ENCODE peak calls at places on chromosome 6, in five cellular contexts. N, Z, P, C and W are unnamed samples.

GRCh38 chr6:16286151-16286522 is 47.8 kb downstream of the GMPR start:
- DNase-seq in Z (peak), C (peak), P (peak), N (peak), W (peak)

GRCh38 chr6:46128476-46128875 is 1.3 kb upstream of the ENPP4 start:
- DNase-seq in Z (no peak), P (no peak), N (no peak), C (no peak), W (no peak)

GRCh38 chr6:21067521-21067920 is 526.0 kb upstream of the SOX4 start:
- DNase-seq in N (no peak), Z (no peak), P (no peak), C (no peak), W (no peak)

GRCh38 chr6:158853072-158853871 is 34.1 kb upstream of the EZR start:
- DNase-seq in Z (peak), P (peak), C (peak), N (peak), W (peak)

GRCh38 chr6:129844118-129844891 is 16.8 kb downstream of the TMEM244 start:
- DNase-seq in C (no peak), P (peak), Z (peak), N (peak), W (peak)

GRCh38 chr6:37582309-37582708 is 82.6 kb upstream of the CCDC167 start:
- DNase-seq in N (no peak), P (no peak), Z (peak), C (no peak), W (no peak)

GRCh38 chr6:148304976-148305375 is 37.7 kb upstream of the SASH1 start:
- DNase-seq in P (no peak), N (peak), Z (no peak), C (no peak), W (peak)

GRCh38 chr6:93927731-93928130 is 508.4 kb upstream of the EPHA7 start:
- DNase-seq in C (no peak), P (no peak), N (no peak), Z (no peak), W (no peak)

GRCh38 chr6:56450882-56451739 is 191.6 kb downstream of the DST start:
- DNase-seq in C (no peak), Z (no peak), P (no peak), N (peak), W (peak)

GRCh38 chr6:169780571-169781091 is 29.2 kb downstream of the ERMARD start:
- DNase-seq in P (no peak), Z (no peak), N (peak), C (no peak), W (no peak)

GRCh38 chr6:149482542-149483261 is 2.1 kb downstream of the ZC3H12D start:
- DNase-seq in P (no peak), C (no peak), Z (no peak), N (no peak), W (no peak)

GRCh38 chr6:25753079-25753478 is 1.5 kb upstream of the SLC17A4 start:
- DNase-seq in N (no peak), P (no peak), C (no peak), Z (no peak), W (no peak)

GRCh38 chr6:132961610-132962009 is 147.2 kb downstream of the RPS12 start:
- DNase-seq in C (no peak), P (peak), N (no peak), Z (peak), W (no peak)

GRCh38 chr6:99282479-99283062 is 66.9 kb downstream of the FAXC start:
- DNase-seq in N (peak), P (no peak), Z (peak), C (no peak), W (peak)

GRCh38 chr6:109454483-109455160 is 950 bp downstream of the MICAL1 start:
- DNase-seq in P (no peak), N (peak), Z (no peak), C (no peak), W (peak)

GRCh38 chr6:27251672-27252251 is 4.3 kb downstream of the PRSS16 start:
- DNase-seq in N (peak), C (peak), Z (peak), P (peak), W (peak)

GRCh38 chr6:25535302-25536225 is 116.5 kb upstream of the SCGN start:
- DNase-seq in Z (no peak), N (no peak), C (no peak), P (no peak), W (no peak)

GRCh38 chr6:116206231-116206903 is 47.5 kb downstream of the TSPYL4 start:
- DNase-seq in C (no peak), N (no peak), P (no peak), Z (no peak), W (peak)

GRCh38 chr6:16318538-16318937 is 80.2 kb downstream of the GMPR start:
- DNase-seq in C (no peak), P (no peak), Z (no peak), N (peak), W (peak)

GRCh38 chr6:165832471-165832836 is 169.4 kb upstream of the PDE10A start:
- DNase-seq in N (no peak), Z (no peak), C (no peak), P (no peak), W (no peak)

GRCh38 chr6:6006428-6007310 is at the start of gene NRN1:
- DNase-seq in Z (peak), N (no peak), P (peak), C (peak), W (no peak)

GRCh38 chr6:157218371-157219198 is 104.7 kb downstream of the TMEM242 start:
- DNase-seq in P (no peak), Z (no peak), C (no peak), N (no peak), W (no peak)

GRCh38 chr6:132414761-132415160 is 13.5 kb upstream of the MOXD1 start:
- DNase-seq in C (no peak), N (no peak), P (no peak), Z (peak), W (no peak)

GRCh38 chr6:73606428-73606827 is 47.4 kb downstream of the SLC17A5 start:
- DNase-seq in Z (no peak), P (no peak), N (no peak), C (no peak), W (no peak)

GRCh38 chr6:160956300-160957035 is 35.1 kb upstream of the MAP3K4 start:
- DNase-seq in C (no peak), P (no peak), N (no peak), Z (no peak), W (no peak)

GRCh38 chr6:132683543-132683942 is 24.6 kb upstream of the TAAR1 start:
- DNase-seq in Z (peak), C (no peak), N (peak), P (no peak), W (no peak)

GRCh38 chr6:105364243-105364642 is 38.6 kb downstream of the PREP start:
- DNase-seq in C (no peak), N (no peak), Z (no peak), P (no peak), W (no peak)

DNA sequence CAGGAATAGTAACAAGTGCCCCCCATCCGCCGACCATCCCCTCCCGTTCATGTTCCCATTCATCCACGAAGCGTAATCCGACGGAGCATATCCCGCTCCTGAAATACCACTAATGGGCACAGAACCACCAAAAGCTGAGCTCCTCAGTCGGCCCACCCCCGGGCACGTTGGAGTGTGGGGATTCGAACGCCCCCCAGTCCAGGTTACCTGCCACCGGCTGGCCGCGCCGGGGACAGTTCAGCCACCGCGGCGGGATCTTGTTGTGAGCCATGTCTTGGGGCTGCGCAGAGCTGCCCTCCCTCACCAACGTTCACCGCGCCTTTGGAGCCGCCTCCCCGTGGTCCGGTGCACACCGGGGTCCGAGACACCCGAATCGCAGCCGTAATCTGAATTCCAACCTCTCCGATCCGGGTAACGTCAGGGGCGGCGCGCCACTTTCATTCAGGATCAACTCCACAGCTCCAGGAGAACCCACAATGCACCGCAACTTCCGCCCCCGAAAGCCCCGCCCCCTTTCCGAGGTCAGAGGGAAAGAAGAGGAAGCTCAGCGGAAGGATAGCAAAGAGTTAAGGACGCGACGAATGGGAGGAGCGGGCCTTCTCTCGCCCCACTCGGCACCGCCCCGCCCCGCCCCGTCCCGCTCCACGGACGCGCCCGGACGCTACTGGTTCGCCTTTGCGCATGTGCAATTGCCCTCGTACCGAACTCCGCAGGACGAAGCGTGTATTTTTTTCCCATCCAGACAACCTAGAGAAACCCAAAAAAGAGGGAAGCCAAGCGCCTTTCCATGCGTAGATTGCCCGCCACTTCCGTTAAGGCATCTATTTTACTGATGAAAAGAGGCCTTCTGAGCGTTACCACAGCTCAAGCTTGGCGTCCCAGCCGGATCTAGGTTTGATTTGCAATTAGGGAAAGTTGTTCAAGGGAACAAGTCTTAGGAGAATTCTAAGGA is at the start of gene RNGTT:
- DNase-seq in Z (peak), P (peak), N (peak), C (peak), W (peak)
- H2AK5ac ChIP-seq in Z (no peak), P (no peak), N (no peak), C (peak), W (peak)

DNA sequence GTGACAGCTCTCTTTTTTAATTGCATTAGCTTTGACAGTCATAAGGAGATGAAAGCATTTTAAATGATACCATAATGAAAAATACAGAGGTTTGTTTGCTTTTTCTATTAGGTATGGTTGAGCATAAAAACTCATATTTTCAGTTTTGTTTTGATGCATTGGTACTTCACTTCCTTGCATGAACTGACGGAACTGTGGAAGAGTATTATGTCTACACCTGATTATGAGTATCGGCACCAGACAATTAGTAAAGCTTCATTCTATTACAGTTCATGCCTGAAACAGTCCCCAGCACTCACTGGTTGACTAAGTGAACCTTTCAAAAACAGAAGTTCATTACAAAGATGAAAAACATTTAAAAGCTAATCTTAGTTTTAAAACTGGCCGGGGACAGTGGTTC is 593.0 kb downstream of the GRIK2 start:
- DNase-seq in N (no peak), Z (no peak), C (no peak), P (no peak), W (no peak)
- H3K18ac ChIP-seq in N (no peak), Z (no peak), C (no peak), P (no peak), W (no peak)

GRCh38 chr6:2819115-2819514 is 22.5 kb downstream of the SERPINB1 start:
- DNase-seq in Z (no peak), N (no peak), C (no peak), P (no peak), W (no peak)

GRCh38 chr6:2821554-2821953 is 20.1 kb downstream of the SERPINB1 start:
- DNase-seq in C (no peak), P (no peak), N (no peak), Z (no peak), W (no peak)

GRCh38 chr6:2827112-2827511 is 14.6 kb downstream of the SERPINB1 start:
- DNase-seq in P (no peak), N (no peak), C (no peak), Z (no peak), W (no peak)

GRCh38 chr6:2819891-2820814 is 21.5 kb downstream of the SERPINB1 start:
- DNase-seq in P (no peak), C (no peak), Z (no peak), N (peak), W (no peak)

DNA sequence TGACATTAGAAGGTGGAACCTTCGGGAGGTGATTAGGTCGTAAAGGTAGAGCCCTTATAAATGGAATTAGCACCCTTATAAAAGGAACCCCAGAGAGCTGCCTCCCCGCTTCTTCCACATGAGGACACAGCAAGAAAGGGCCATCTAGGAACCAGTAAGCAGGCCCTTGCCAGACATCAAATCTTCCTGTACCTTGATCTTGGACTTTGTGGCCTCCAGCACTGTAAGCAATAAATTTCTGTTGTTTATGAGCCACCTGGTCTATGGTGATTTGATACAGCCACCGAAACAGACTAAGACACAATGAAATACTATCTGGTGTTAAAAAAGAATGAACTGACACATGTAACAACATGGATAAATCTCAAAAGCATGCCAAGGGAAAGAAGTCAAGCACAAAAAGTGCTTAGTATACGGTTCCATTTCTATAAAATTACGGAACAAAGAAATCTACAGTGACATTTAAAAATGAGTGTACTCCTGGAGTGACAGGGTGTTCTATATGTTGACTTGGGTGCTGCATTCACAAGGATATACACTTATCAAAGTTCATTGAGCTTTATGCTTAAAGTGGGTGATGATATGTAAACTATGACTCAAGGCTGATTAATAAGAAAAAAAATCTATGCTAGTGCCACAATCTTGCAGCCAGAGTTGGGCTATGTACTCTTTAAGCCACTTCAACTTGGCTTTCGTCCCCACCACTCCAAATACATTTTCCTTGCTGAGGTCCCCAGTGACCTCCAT is 18.4 kb downstream of the SERPINB1 start:
- DNase-seq in P (no peak), C (no peak), Z (no peak), N (peak), W (no peak)
- H3K23ac ChIP-seq in P (no peak), C (no peak), Z (no peak), N (no peak), W (no peak)

GRCh38 chr6:42762338-42762929 is 16.5 kb upstream of the TBCC start:
- DNase-seq in Z (no peak), C (no peak), P (no peak), N (no peak), W (no peak)
- H2AK5ac ChIP-seq in Z (no peak), C (no peak), P (no peak), N (no peak), W (no peak)

GRCh38 chr6:63571382-63571882 is 848 bp upstream of the LOC128125822 start:
- DNase-seq in C (no peak), P (no peak), N (no peak), Z (no peak), W (no peak)
- H3K18ac ChIP-seq in C (peak), P (peak), N (peak), Z (no peak), W (peak)

GRCh38 chr6:163198396-163198795 is 216.1 kb upstream of the QKI start:
- DNase-seq in N (no peak), C (no peak), P (no peak), Z (no peak), W (no peak)

GRCh38 chr6:163197839-163198238 is 216.7 kb upstream of the QKI start:
- DNase-seq in N (no peak), C (no peak), P (no peak), Z (no peak), W (no peak)

GRCh38 chr6:163199371-163199770 is 215.1 kb upstream of the QKI start:
- DNase-seq in C (no peak), Z (peak), N (no peak), P (no peak), W (no peak)

GRCh38 chr6:163201855-163202254 is 212.7 kb upstream of the QKI start:
- DNase-seq in Z (no peak), N (no peak), P (no peak), C (no peak), W (no peak)

DNA sequence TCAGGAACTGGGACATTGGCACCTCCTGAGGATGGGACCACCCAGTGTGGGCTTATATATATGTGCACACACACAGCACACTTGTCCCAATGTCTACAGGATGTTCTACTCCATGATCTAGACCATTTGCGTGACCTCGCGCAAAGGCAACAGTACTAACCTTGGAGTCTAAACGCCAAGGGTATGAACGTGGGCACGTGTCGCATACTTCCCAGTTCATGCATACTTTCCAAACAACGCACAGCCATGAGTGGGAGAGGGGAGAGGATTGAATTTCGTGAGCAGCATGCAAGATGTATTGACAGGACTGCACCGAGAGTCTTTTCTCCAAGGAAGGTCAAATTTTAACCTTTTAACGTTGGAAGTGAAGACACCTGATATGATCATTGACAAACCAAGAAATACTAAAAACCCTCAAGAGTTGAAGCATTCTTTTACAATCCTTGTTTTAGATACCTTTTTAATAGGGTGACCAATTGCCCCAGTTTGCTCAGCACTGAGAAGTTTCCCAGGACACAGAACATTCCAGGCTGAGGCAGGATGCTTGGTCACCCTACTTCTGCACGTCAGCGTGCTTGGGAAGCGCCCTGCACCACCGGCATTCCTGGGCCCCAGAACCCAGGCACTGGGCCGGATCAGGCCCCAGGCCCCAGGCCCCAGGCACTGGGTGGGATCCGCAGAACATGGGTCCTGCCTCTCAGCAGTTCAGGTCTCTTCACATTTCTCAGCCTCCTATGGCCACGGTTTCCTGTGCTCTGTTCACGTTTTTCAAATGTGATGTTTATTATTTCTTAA is 214.0 kb upstream of the QKI start:
- DNase-seq in C (no peak), P (no peak), N (no peak), Z (no peak), W (no peak)
- H3K23ac ChIP-seq in C (no peak), P (no peak), N (no peak), Z (no peak), W (no peak)

DNA sequence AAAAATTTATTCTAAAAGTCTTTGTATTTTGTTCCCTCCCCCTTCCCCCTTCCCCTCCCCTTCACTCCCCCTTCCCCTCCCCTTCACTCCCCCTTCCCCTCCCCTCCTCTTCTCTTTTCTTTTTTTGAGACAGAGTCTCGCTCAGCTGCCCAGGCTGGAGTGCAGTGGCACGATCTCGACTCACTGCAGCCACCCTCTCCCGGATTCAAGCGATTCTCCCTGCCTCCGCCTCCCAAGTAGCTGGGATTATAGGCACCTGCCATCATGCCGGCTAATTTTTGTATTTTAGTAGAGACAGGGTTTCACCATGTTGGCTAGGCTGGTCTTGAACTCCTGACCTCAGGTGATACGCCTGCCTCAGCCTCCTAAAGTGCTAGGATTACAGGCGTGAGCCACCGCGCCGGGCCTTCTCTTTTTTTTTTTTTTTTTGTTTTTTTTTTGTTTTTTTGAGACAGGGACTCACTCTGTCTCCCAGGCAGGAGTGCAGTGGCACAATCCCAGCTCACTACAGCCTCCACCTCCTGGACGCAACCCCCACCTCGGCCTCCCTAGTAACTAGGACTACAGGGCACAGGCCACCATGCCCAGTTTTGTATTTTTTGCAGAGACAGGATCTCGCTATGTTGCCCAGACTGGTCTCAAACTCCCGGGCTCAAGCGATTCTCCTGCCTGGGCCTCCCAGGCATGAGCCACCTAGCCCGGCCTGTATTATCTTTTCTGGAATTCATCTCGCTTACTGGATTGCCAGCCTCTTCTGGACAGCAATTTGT is 1.1 kb upstream of the AFG1L start:
- DNase-seq in N (no peak), Z (peak), P (no peak), C (peak), W (no peak)
- H2AK5ac ChIP-seq in N (no peak), Z (no peak), P (no peak), C (no peak), W (no peak)